ENCODE peak calls at places on chromosome 18, in four cellular contexts. Y, U, F and B are unnamed samples.

GRCh38 chr18:40962784-40963183 is 992.2 kb upstream of the PIK3C3 start:
- DNase-seq in Y (no peak), U (no peak), F (no peak), B (no peak)

GRCh38 chr18:61995547-61996062 is 102.8 kb upstream of the RNF152 start:
- DNase-seq in Y (no peak), U (no peak), F (no peak), B (no peak)

GRCh38 chr18:8942909-8943545 is 159.5 kb upstream of the NDUFV2 start:
- DNase-seq in Y (no peak), U (no peak), F (no peak), B (no peak)

GRCh38 chr18:10559566-10560456 is 34.0 kb downstream of the NAPG start:
- DNase-seq in Y (peak), U (no peak), F (no peak), B (peak)

GRCh38 chr18:79385749-79386341 is 9.9 kb upstream of the NFATC1 start:
- DNase-seq in Y (no peak), U (no peak), F (no peak), B (no peak)

GRCh38 chr18:41199212-41199611 is 755.8 kb upstream of the PIK3C3 start:
- DNase-seq in Y (no peak), U (no peak), F (no peak), B (no peak)

GRCh38 chr18:23506393-23506792 is 3.1 kb downstream of the RMC1 start:
- DNase-seq in Y (no peak), U (no peak), F (no peak), B (no peak)

GRCh38 chr18:51191139-51191717 is 6.3 kb downstream of the MEX3C start:
- DNase-seq in Y (no peak), U (no peak), F (no peak), B (no peak)

GRCh38 chr18:57331718-57332117 is 20.6 kb upstream of the ST8SIA3 start:
- DNase-seq in Y (no peak), U (no peak), F (no peak), B (no peak)

GRCh38 chr18:10020176-10020575 is 106.4 kb downstream of the VAPA start:
- DNase-seq in Y (no peak), U (no peak), F (no peak), B (no peak)

GRCh38 chr18:7598167-7599062 is 31.3 kb downstream of the PTPRM start:
- DNase-seq in Y (no peak), U (no peak), F (no peak), B (no peak)

GRCh38 chr18:62329676-62330454 is 4.8 kb downstream of the TNFRSF11A start:
- DNase-seq in Y (no peak), U (no peak), F (no peak), B (no peak)

GRCh38 chr18:77053616-77054287 is 78.8 kb downstream of the MBP start:
- DNase-seq in Y (no peak), U (no peak), F (no peak), B (no peak)

GRCh38 chr18:35407871-35408481 is 30.8 kb upstream of the ZNF396 start:
- DNase-seq in Y (no peak), U (no peak), F (no peak), B (no peak)

GRCh38 chr18:44680271-44681038 is at the start of gene SETBP1:
- DNase-seq in Y (peak), U (no peak), F (no peak), B (peak)

GRCh38 chr18:5546660-5547059 is 2.9 kb upstream of the EPB41L3 start:
- DNase-seq in Y (no peak), U (no peak), F (no peak), B (no peak)

GRCh38 chr18:60446821-60447220 is 74.2 kb upstream of the MC4R start:
- DNase-seq in Y (no peak), U (no peak), F (no peak), B (no peak)

GRCh38 chr18:58901143-58901542 is 36.5 kb downstream of the ZNF532 start:
- DNase-seq in Y (no peak), U (no peak), F (no peak), B (no peak)

GRCh38 chr18:8658858-8659485 is 46.4 kb upstream of the MTCL1 start:
- DNase-seq in Y (no peak), U (no peak), F (no peak), B (no peak)

GRCh38 chr18:71105078-71105819 is 816.4 kb downstream of the SOCS6 start:
- DNase-seq in Y (no peak), U (no peak), F (no peak), B (no peak)

GRCh38 chr18:79944126-79944731 is 7.2 kb downstream of the SLC66A2 start:
- DNase-seq in Y (no peak), U (no peak), F (no peak), B (peak)

GRCh38 chr18:62326646-62327348 is 1.7 kb downstream of the TNFRSF11A start:
- DNase-seq in Y (no peak), U (no peak), F (no peak), B (no peak)

GRCh38 chr18:68462766-68463165 is 252.1 kb downstream of the TMX3 start:
- DNase-seq in Y (no peak), U (no peak), F (no peak), B (no peak)

GRCh38 chr18:21991081-21991534 is 178.3 kb upstream of the GATA6 start:
- DNase-seq in Y (no peak), U (no peak), F (no peak), B (no peak)

GRCh38 chr18:34795070-34795740 is 85.1 kb downstream of the DTNA start:
- DNase-seq in Y (no peak), U (no peak), F (no peak), B (no peak)

GRCh38 chr18:52236134-52236533 is 103.9 kb upstream of the DCC start:
- DNase-seq in Y (no peak), U (no peak), F (no peak), B (no peak)

GRCh38 chr18:12768622-12769021 is 65.8 kb downstream of the PSMG2 start:
- DNase-seq in Y (no peak), U (no peak), F (no peak), B (no peak)

GRCh38 chr18:65906621-65907034 is 155.8 kb downstream of the CDH7 start:
- DNase-seq in Y (no peak), U (no peak), F (no peak), B (no peak)

GRCh38 chr18:3321133-3321812 is 59.3 kb downstream of the MYL12B start:
- DNase-seq in Y (no peak), U (no peak), F (no peak), B (no peak)

GRCh38 chr18:26004827-26005226 is 85.6 kb downstream of the SS18 start:
- DNase-seq in Y (no peak), U (no peak), F (no peak), B (no peak)

GRCh38 chr18:36514778-36515177 is 217.3 kb downstream of the FHOD3 start:
- DNase-seq in Y (no peak), U (no peak), F (no peak), B (no peak)

GRCh38 chr18:68436485-68436884 is 278.4 kb downstream of the TMX3 start:
- DNase-seq in Y (no peak), U (no peak), F (no peak), B (no peak)

GRCh38 chr18:79540161-79540913 is 139.3 kb upstream of the CTDP1 start:
- DNase-seq in Y (no peak), U (no peak), F (no peak), B (no peak)